ENCODE peak calls at places on chromosomes 12 and 14, in ten cellular contexts. One of them, this sample, is unnamed.

GRCh38 chr12:24561882-24562760 is 386.8 kb downstream of the BCAT1 start:
- DNase-seq in ovary: peak
- DNase-seq in stimulated activated CD4-positive, alpha-beta T cell treated with anti-CD3 and anti-CD28 coated beads, Interleukin-2, amount 100 ng/mL, for 48 hours: no peak
- DNase-seq in NCI-H345: peak
- DNase-seq in stomach: peak
- DNase-seq in left ventricle myocardium inferior: peak
- DNase-seq in amygdala: peak
- DNase-seq in GM18507: no peak
- DNase-seq in Peyer's patch: peak
- DNase-seq in EL: peak
- DNase-seq in this sample: peak

GRCh38 chr12:18323159-18323558 is 61.8 kb downstream of the PIK3C2G start:
- DNase-seq in GM18507: no peak
- DNase-seq in stimulated activated CD4-positive, alpha-beta T cell treated with anti-CD3 and anti-CD28 coated beads, Interleukin-2, amount 100 ng/mL, for 48 hours: no peak
- DNase-seq in NCI-H345: no peak
- DNase-seq in ovary: no peak
- DNase-seq in EL: peak
- DNase-seq in stomach: no peak
- DNase-seq in Peyer's patch: no peak
- DNase-seq in left ventricle myocardium inferior: no peak
- DNase-seq in amygdala: no peak
- DNase-seq in this sample: no peak

GRCh38 chr14:70339970-70340369 is 19.5 kb downstream of the COX16 start:
- DNase-seq in stomach: no peak
- DNase-seq in EL: no peak
- DNase-seq in ovary: no peak
- DNase-seq in NCI-H345: no peak
- DNase-seq in Peyer's patch: no peak
- DNase-seq in amygdala: no peak
- DNase-seq in stimulated activated CD4-positive, alpha-beta T cell treated with anti-CD3 and anti-CD28 coated beads, Interleukin-2, amount 100 ng/mL, for 48 hours: no peak
- DNase-seq in GM18507: no peak
- DNase-seq in left ventricle myocardium inferior: no peak
- DNase-seq in this sample: no peak

GRCh38 chr12:91574975-91575374 is 392.4 kb upstream of the DCN start:
- DNase-seq in stomach: no peak
- DNase-seq in left ventricle myocardium inferior: no peak
- DNase-seq in GM18507: no peak
- DNase-seq in stimulated activated CD4-positive, alpha-beta T cell treated with anti-CD3 and anti-CD28 coated beads, Interleukin-2, amount 100 ng/mL, for 48 hours: no peak
- DNase-seq in EL: no peak
- DNase-seq in ovary: no peak
- DNase-seq in Peyer's patch: no peak
- DNase-seq in amygdala: no peak
- DNase-seq in NCI-H345: no peak
- DNase-seq in this sample: no peak

GRCh38 chr12:69676257-69677012 is 22.7 kb downstream of the BEST3 start:
- DNase-seq in NCI-H345: no peak
- DNase-seq in left ventricle myocardium inferior: no peak
- DNase-seq in EL: no peak
- DNase-seq in Peyer's patch: no peak
- DNase-seq in ovary: no peak
- DNase-seq in GM18507: no peak
- DNase-seq in stomach: no peak
- DNase-seq in amygdala: no peak
- DNase-seq in stimulated activated CD4-positive, alpha-beta T cell treated with anti-CD3 and anti-CD28 coated beads, Interleukin-2, amount 100 ng/mL, for 48 hours: no peak
- DNase-seq in this sample: no peak

GRCh38 chr14:76844223-76844622 is 18.0 kb downstream of the LRRC74A start:
- DNase-seq in left ventricle myocardium inferior: peak
- DNase-seq in ovary: peak
- DNase-seq in stimulated activated CD4-positive, alpha-beta T cell treated with anti-CD3 and anti-CD28 coated beads, Interleukin-2, amount 100 ng/mL, for 48 hours: peak
- DNase-seq in NCI-H345: no peak
- DNase-seq in stomach: peak
- DNase-seq in amygdala: no peak
- DNase-seq in EL: peak
- DNase-seq in GM18507: no peak
- DNase-seq in Peyer's patch: no peak
- DNase-seq in this sample: peak

GRCh38 chr14:59117754-59118153 is 70.7 kb upstream of the DAAM1 start:
- DNase-seq in Peyer's patch: no peak
- DNase-seq in left ventricle myocardium inferior: no peak
- DNase-seq in stomach: no peak
- DNase-seq in ovary: no peak
- DNase-seq in amygdala: no peak
- DNase-seq in stimulated activated CD4-positive, alpha-beta T cell treated with anti-CD3 and anti-CD28 coated beads, Interleukin-2, amount 100 ng/mL, for 48 hours: no peak
- DNase-seq in GM18507: no peak
- DNase-seq in EL: no peak
- DNase-seq in NCI-H345: no peak
- DNase-seq in this sample: no peak

GRCh38 chr12:29546000-29546399 is 48.5 kb upstream of the OVCH1 start:
- DNase-seq in stomach: no peak
- DNase-seq in GM18507: no peak
- DNase-seq in stimulated activated CD4-positive, alpha-beta T cell treated with anti-CD3 and anti-CD28 coated beads, Interleukin-2, amount 100 ng/mL, for 48 hours: no peak
- DNase-seq in left ventricle myocardium inferior: no peak
- DNase-seq in amygdala: no peak
- DNase-seq in Peyer's patch: no peak
- DNase-seq in NCI-H345: no peak
- DNase-seq in ovary: no peak
- DNase-seq in EL: no peak
- DNase-seq in this sample: no peak

GRCh38 chr12:132596016-132596415 is 14.4 kb downstream of the LRCOL1 start:
- DNase-seq in EL: peak
- DNase-seq in GM18507: no peak
- DNase-seq in ovary: no peak
- DNase-seq in stimulated activated CD4-positive, alpha-beta T cell treated with anti-CD3 and anti-CD28 coated beads, Interleukin-2, amount 100 ng/mL, for 48 hours: no peak
- DNase-seq in stomach: no peak
- DNase-seq in amygdala: no peak
- DNase-seq in Peyer's patch: no peak
- DNase-seq in left ventricle myocardium inferior: no peak
- DNase-seq in NCI-H345: no peak
- DNase-seq in this sample: no peak

GRCh38 chr12:104858611-104859010 is 99.5 kb downstream of the SLC41A2 start:
- DNase-seq in NCI-H345: no peak
- DNase-seq in amygdala: no peak
- DNase-seq in Peyer's patch: no peak
- DNase-seq in left ventricle myocardium inferior: no peak
- DNase-seq in stimulated activated CD4-positive, alpha-beta T cell treated with anti-CD3 and anti-CD28 coated beads, Interleukin-2, amount 100 ng/mL, for 48 hours: no peak
- DNase-seq in stomach: no peak
- DNase-seq in ovary: no peak
- DNase-seq in GM18507: no peak
- DNase-seq in EL: no peak
- DNase-seq in this sample: no peak

GRCh38 chr14:92507174-92507768 is 6.3 kb upstream of the RIN3 start:
- DNase-seq in left ventricle myocardium inferior: no peak
- DNase-seq in amygdala: no peak
- DNase-seq in NCI-H345: peak
- DNase-seq in GM18507: no peak
- DNase-seq in Peyer's patch: peak
- DNase-seq in ovary: no peak
- DNase-seq in stomach: no peak
- DNase-seq in EL: no peak
- DNase-seq in stimulated activated CD4-positive, alpha-beta T cell treated with anti-CD3 and anti-CD28 coated beads, Interleukin-2, amount 100 ng/mL, for 48 hours: no peak
- DNase-seq in this sample: no peak

GRCh38 chr14:49497725-49498348 is 88.3 kb downstream of the RPS29 start:
- DNase-seq in GM18507: peak
- DNase-seq in Peyer's patch: no peak
- DNase-seq in ovary: no peak
- DNase-seq in left ventricle myocardium inferior: no peak
- DNase-seq in EL: peak
- DNase-seq in stomach: no peak
- DNase-seq in amygdala: no peak
- DNase-seq in stimulated activated CD4-positive, alpha-beta T cell treated with anti-CD3 and anti-CD28 coated beads, Interleukin-2, amount 100 ng/mL, for 48 hours: peak
- DNase-seq in NCI-H345: peak
- DNase-seq in this sample: no peak

GRCh38 chr12:73906757-73907156 is 630.9 kb upstream of the ATXN7L3B start:
- DNase-seq in amygdala: no peak
- DNase-seq in stomach: no peak
- DNase-seq in Peyer's patch: no peak
- DNase-seq in left ventricle myocardium inferior: no peak
- DNase-seq in stimulated activated CD4-positive, alpha-beta T cell treated with anti-CD3 and anti-CD28 coated beads, Interleukin-2, amount 100 ng/mL, for 48 hours: no peak
- DNase-seq in GM18507: no peak
- DNase-seq in EL: no peak
- DNase-seq in ovary: no peak
- DNase-seq in NCI-H345: no peak
- DNase-seq in this sample: no peak

GRCh38 chr12:53231859-53232640 is at the start of gene RARG:
- DNase-seq in GM18507: no peak
- DNase-seq in stomach: peak
- DNase-seq in EL: peak
- DNase-seq in NCI-H345: peak
- DNase-seq in Peyer's patch: peak
- DNase-seq in stimulated activated CD4-positive, alpha-beta T cell treated with anti-CD3 and anti-CD28 coated beads, Interleukin-2, amount 100 ng/mL, for 48 hours: peak
- DNase-seq in left ventricle myocardium inferior: peak
- DNase-seq in amygdala: no peak
- DNase-seq in ovary: peak
- DNase-seq in this sample: no peak

GRCh38 chr14:104924421-104925213 is at the start of gene PLD4:
- DNase-seq in amygdala: no peak
- DNase-seq in stomach: no peak
- DNase-seq in GM18507: no peak
- DNase-seq in Peyer's patch: no peak
- DNase-seq in ovary: no peak
- DNase-seq in NCI-H345: no peak
- DNase-seq in left ventricle myocardium inferior: no peak
- DNase-seq in stimulated activated CD4-positive, alpha-beta T cell treated with anti-CD3 and anti-CD28 coated beads, Interleukin-2, amount 100 ng/mL, for 48 hours: no peak
- DNase-seq in EL: no peak
- DNase-seq in this sample: no peak

GRCh38 chr12:123269395-123269892 is 2.2 kb downstream of the CDK2AP1 start:
- DNase-seq in ovary: peak
- DNase-seq in stimulated activated CD4-positive, alpha-beta T cell treated with anti-CD3 and anti-CD28 coated beads, Interleukin-2, amount 100 ng/mL, for 48 hours: no peak
- DNase-seq in Peyer's patch: peak
- DNase-seq in NCI-H345: no peak
- DNase-seq in stomach: peak
- DNase-seq in left ventricle myocardium inferior: peak
- DNase-seq in GM18507: no peak
- DNase-seq in amygdala: peak
- DNase-seq in EL: peak
- DNase-seq in this sample: no peak

GRCh38 chr14:75479770-75480600 is 42.3 kb upstream of the BATF start:
- DNase-seq in Peyer's patch: no peak
- DNase-seq in stimulated activated CD4-positive, alpha-beta T cell treated with anti-CD3 and anti-CD28 coated beads, Interleukin-2, amount 100 ng/mL, for 48 hours: no peak
- DNase-seq in ovary: no peak
- DNase-seq in amygdala: no peak
- DNase-seq in stomach: no peak
- DNase-seq in left ventricle myocardium inferior: no peak
- DNase-seq in NCI-H345: no peak
- DNase-seq in GM18507: peak
- DNase-seq in EL: no peak
- DNase-seq in this sample: no peak

GRCh38 chr12:83573676-83574075 is 887.0 kb downstream of the TMTC2 start:
- DNase-seq in Peyer's patch: no peak
- DNase-seq in EL: peak
- DNase-seq in stomach: peak
- DNase-seq in stimulated activated CD4-positive, alpha-beta T cell treated with anti-CD3 and anti-CD28 coated beads, Interleukin-2, amount 100 ng/mL, for 48 hours: no peak
- DNase-seq in NCI-H345: no peak
- DNase-seq in amygdala: no peak
- DNase-seq in left ventricle myocardium inferior: no peak
- DNase-seq in GM18507: no peak
- DNase-seq in ovary: no peak
- DNase-seq in this sample: no peak

GRCh38 chr14:24818054-24818822 is 184.2 kb upstream of the GZMB start:
- DNase-seq in amygdala: no peak
- DNase-seq in GM18507: no peak
- DNase-seq in Peyer's patch: peak
- DNase-seq in left ventricle myocardium inferior: no peak
- DNase-seq in ovary: no peak
- DNase-seq in stimulated activated CD4-positive, alpha-beta T cell treated with anti-CD3 and anti-CD28 coated beads, Interleukin-2, amount 100 ng/mL, for 48 hours: no peak
- DNase-seq in EL: peak
- DNase-seq in NCI-H345: no peak
- DNase-seq in stomach: no peak
- DNase-seq in this sample: peak

GRCh38 chr14:51652168-51653095 is 722 bp downstream of the FRMD6 start:
- DNase-seq in amygdala: no peak
- DNase-seq in ovary: peak
- DNase-seq in EL: no peak
- DNase-seq in Peyer's patch: no peak
- DNase-seq in GM18507: no peak
- DNase-seq in NCI-H345: peak
- DNase-seq in left ventricle myocardium inferior: peak
- DNase-seq in stomach: peak
- DNase-seq in stimulated activated CD4-positive, alpha-beta T cell treated with anti-CD3 and anti-CD28 coated beads, Interleukin-2, amount 100 ng/mL, for 48 hours: peak
- DNase-seq in this sample: no peak

GRCh38 chr12:58764100-58764953 is 156.0 kb downstream of the LRIG3 start:
- DNase-seq in Peyer's patch: no peak
- DNase-seq in EL: peak
- DNase-seq in GM18507: no peak
- DNase-seq in stimulated activated CD4-positive, alpha-beta T cell treated with anti-CD3 and anti-CD28 coated beads, Interleukin-2, amount 100 ng/mL, for 48 hours: no peak
- DNase-seq in amygdala: no peak
- DNase-seq in left ventricle myocardium inferior: no peak
- DNase-seq in NCI-H345: peak
- DNase-seq in stomach: no peak
- DNase-seq in ovary: no peak
- DNase-seq in this sample: no peak

GRCh38 chr12:50083301-50083700 is 1.8 kb upstream of the SMARCD1 start:
- DNase-seq in stomach: no peak
- DNase-seq in amygdala: no peak
- DNase-seq in EL: peak
- DNase-seq in left ventricle myocardium inferior: no peak
- DNase-seq in ovary: no peak
- DNase-seq in stimulated activated CD4-positive, alpha-beta T cell treated with anti-CD3 and anti-CD28 coated beads, Interleukin-2, amount 100 ng/mL, for 48 hours: no peak
- DNase-seq in GM18507: no peak
- DNase-seq in NCI-H345: no peak
- DNase-seq in Peyer's patch: peak
- DNase-seq in this sample: no peak

GRCh38 chr12:102638777-102639176 is 158.4 kb upstream of the IGF1 start:
- DNase-seq in stomach: no peak
- DNase-seq in NCI-H345: no peak
- DNase-seq in ovary: no peak
- DNase-seq in stimulated activated CD4-positive, alpha-beta T cell treated with anti-CD3 and anti-CD28 coated beads, Interleukin-2, amount 100 ng/mL, for 48 hours: no peak
- DNase-seq in left ventricle myocardium inferior: no peak
- DNase-seq in GM18507: no peak
- DNase-seq in Peyer's patch: no peak
- DNase-seq in EL: peak
- DNase-seq in amygdala: no peak
- DNase-seq in this sample: no peak

GRCh38 chr14:59511916-59512530 is 27.7 kb downstream of the JKAMP start:
- DNase-seq in GM18507: no peak
- DNase-seq in stimulated activated CD4-positive, alpha-beta T cell treated with anti-CD3 and anti-CD28 coated beads, Interleukin-2, amount 100 ng/mL, for 48 hours: no peak
- DNase-seq in Peyer's patch: no peak
- DNase-seq in stomach: no peak
- DNase-seq in EL: no peak
- DNase-seq in NCI-H345: peak
- DNase-seq in ovary: no peak
- DNase-seq in left ventricle myocardium inferior: no peak
- DNase-seq in amygdala: no peak
- DNase-seq in this sample: no peak

GRCh38 chr12:5102261-5102789 is 58.6 kb downstream of the KCNA5 start:
- DNase-seq in amygdala: no peak
- DNase-seq in ovary: no peak
- DNase-seq in stimulated activated CD4-positive, alpha-beta T cell treated with anti-CD3 and anti-CD28 coated beads, Interleukin-2, amount 100 ng/mL, for 48 hours: no peak
- DNase-seq in left ventricle myocardium inferior: no peak
- DNase-seq in GM18507: no peak
- DNase-seq in stomach: no peak
- DNase-seq in Peyer's patch: no peak
- DNase-seq in NCI-H345: no peak
- DNase-seq in EL: peak
- DNase-seq in this sample: no peak

GRCh38 chr14:58297412-58297761 is 968 bp upstream of the ARID4A start:
- DNase-seq in GM18507: no peak
- DNase-seq in stimulated activated CD4-positive, alpha-beta T cell treated with anti-CD3 and anti-CD28 coated beads, Interleukin-2, amount 100 ng/mL, for 48 hours: no peak
- DNase-seq in stomach: peak
- DNase-seq in NCI-H345: no peak
- DNase-seq in ovary: no peak
- DNase-seq in left ventricle myocardium inferior: no peak
- DNase-seq in amygdala: no peak
- DNase-seq in Peyer's patch: no peak
- DNase-seq in EL: no peak
- DNase-seq in this sample: no peak

GRCh38 chr12:674272-674781 is 11.1 kb upstream of the NINJ2 start:
- DNase-seq in GM18507: peak
- DNase-seq in stimulated activated CD4-positive, alpha-beta T cell treated with anti-CD3 and anti-CD28 coated beads, Interleukin-2, amount 100 ng/mL, for 48 hours: peak
- DNase-seq in Peyer's patch: no peak
- DNase-seq in left ventricle myocardium inferior: no peak
- DNase-seq in EL: no peak
- DNase-seq in NCI-H345: no peak
- DNase-seq in ovary: no peak
- DNase-seq in stomach: no peak
- DNase-seq in amygdala: no peak
- DNase-seq in this sample: no peak

This sample was measured in left lobe of liver.